ENCODE peak calls at places on chromosomes 5 and 9, in six cellular contexts. X is IMR-90, C is ovary, O is HCT116, N is H54, S is upper lobe of left lung. K is an unnamed sample.

GRCh38 chr9:89309608-89310485 is 1.1 kb upstream of the CKS2 start:
- DNase-seq in S (no peak), O (peak), C (no peak), N (no peak), X (no peak), K (peak)

GRCh38 chr9:95516221-95516735 is 493 bp downstream of the PTCH1 start:
- DNase-seq in X (no peak), N (no peak), C (peak), S (peak), O (no peak), K (peak)

GRCh38 chr5:142736247-142736632 is 33.9 kb upstream of the ARHGAP26 start:
- DNase-seq in X (no peak), C (no peak), O (no peak), S (no peak), N (no peak), K (no peak)

GRCh38 chr5:59069438-59070079 is 486.7 kb downstream of the RAB3C start:
- DNase-seq in N (peak), O (no peak), X (peak), C (no peak), S (no peak), K (no peak)

GRCh38 chr9:137892424-137893191 is 15.0 kb downstream of the CACNA1B start:
- DNase-seq in O (no peak), S (peak), N (no peak), X (no peak), C (no peak), K (no peak)

GRCh38 chr5:103021310-103021709 is 98.6 kb downstream of the GIN1 start:
- DNase-seq in C (no peak), S (no peak), X (peak), O (no peak), N (no peak), K (no peak)

GRCh38 chr5:99334936-99335335 is 406.1 kb upstream of the CHD1 start:
- DNase-seq in X (no peak), C (no peak), N (no peak), S (no peak), O (no peak), K (no peak)

GRCh38 chr5:33726422-33727165 is 165.2 kb downstream of the ADAMTS12 start:
- DNase-seq in O (no peak), C (no peak), N (no peak), S (no peak), X (peak), K (no peak)

GRCh38 chr5:132423443-132423898 is 54.0 kb downstream of the SLC22A5 start:
- DNase-seq in C (no peak), N (no peak), X (no peak), S (no peak), O (no peak), K (peak)

GRCh38 chr5:132009706-132010405 is 1.6 kb downstream of the ACSL6 start:
- DNase-seq in O (no peak), C (no peak), X (no peak), N (no peak), S (no peak), K (no peak)

GRCh38 chr9:125763373-125763772 is 16.2 kb downstream of the PBX3 start:
- DNase-seq in O (no peak), N (no peak), C (no peak), X (peak), S (no peak), K (peak)

GRCh38 chr5:65539827-65540226 is 23.1 kb downstream of the CENPK start:
- DNase-seq in C (no peak), N (no peak), X (no peak), S (no peak), O (no peak), K (peak)

GRCh38 chr5:151139015-151139414 is 18.6 kb downstream of the ANXA6 start:
- DNase-seq in X (no peak), O (no peak), N (no peak), C (no peak), S (no peak), K (no peak)

GRCh38 chr9:12640866-12641636 is 52.1 kb upstream of the TYRP1 start:
- DNase-seq in X (no peak), N (no peak), O (no peak), S (no peak), C (no peak), K (no peak)

GRCh38 chr5:133489632-133490031 is 122.7 kb downstream of the FSTL4 start:
- DNase-seq in N (no peak), X (no peak), O (peak), S (no peak), C (no peak), K (no peak)

GRCh38 chr9:5872496-5872895 is 18.2 kb upstream of the MLANA start:
- DNase-seq in O (no peak), X (no peak), C (no peak), S (no peak), N (no peak), K (no peak)

GRCh38 chr5:148970228-148970627 is 92.6 kb downstream of the SH3TC2 start:
- DNase-seq in X (no peak), N (no peak), O (no peak), C (no peak), S (no peak), K (no peak)

GRCh38 chr9:132578367-132578932 is 4.0 kb upstream of the BARHL1 start:
- DNase-seq in O (no peak), N (no peak), X (no peak), C (no peak), S (no peak), K (no peak)

GRCh38 chr5:1443145-1443543 is 2.1 kb downstream of the SLC6A3 start:
- DNase-seq in C (no peak), X (no peak), N (no peak), S (no peak), O (no peak), K (no peak)

GRCh38 chr5:116451905-116452450 is 122.6 kb downstream of the SEMA6A start:
- DNase-seq in O (no peak), X (no peak), N (no peak), C (no peak), S (no peak), K (no peak)

GRCh38 chr9:5459289-5459829 is 9.0 kb downstream of the CD274 start:
- DNase-seq in S (no peak), N (no peak), C (no peak), X (no peak), O (no peak), K (no peak)

GRCh38 chr9:120436937-120437592 is 142.9 kb downstream of the CDK5RAP2 start:
- DNase-seq in N (no peak), C (no peak), O (no peak), X (no peak), S (no peak), K (peak)

GRCh38 chr9:131836021-131836420 is 96.1 kb upstream of the RAPGEF1 start:
- DNase-seq in N (no peak), C (no peak), X (no peak), S (no peak), O (no peak), K (no peak)

GRCh38 chr5:13771011-13771571 is 173.4 kb downstream of the DNAH5 start:
- DNase-seq in N (no peak), S (no peak), X (peak), C (no peak), O (no peak), K (no peak)

GRCh38 chr5:133343196-133343595 is 269.1 kb downstream of the FSTL4 start:
- DNase-seq in C (no peak), O (no peak), N (no peak), S (no peak), X (no peak), K (no peak)

GRCh38 chr5:146620663-146621051 is 104.7 kb upstream of the GPR151 start:
- DNase-seq in S (no peak), C (no peak), O (no peak), N (no peak), X (no peak), K (no peak)

GRCh38 chr5:127934791-127935256 is 148.7 kb upstream of the SLC12A2 start:
- DNase-seq in S (no peak), N (peak), O (peak), C (no peak), X (peak), K (no peak)

GRCh38 chr9:15361737-15362136 is 54.7 kb upstream of the TTC39B start:
- DNase-seq in S (no peak), O (no peak), X (no peak), C (no peak), N (no peak), K (no peak)

GRCh38 chr9:108933641-108934322 is at the start of gene ELP1:
- DNase-seq in O (peak), X (peak), N (peak), C (peak), S (peak), K (peak)
- TF ChIP-seq POLR2A in O (peak), X (peak), N (peak), C (peak), S (no peak), K (peak)

GRCh38 chr5:80219381-80219780 is 36.5 kb downstream of the SERINC5 start:
- DNase-seq in X (no peak), S (no peak), O (no peak), N (no peak), C (no peak), K (no peak)

GRCh38 chr5:80216096-80216495 is 39.8 kb downstream of the SERINC5 start:
- DNase-seq in C (no peak), X (no peak), S (no peak), N (no peak), O (no peak), K (no peak)

GRCh38 chr5:80215523-80215922 is 40.3 kb downstream of the SERINC5 start:
- DNase-seq in S (no peak), O (no peak), C (no peak), X (no peak), N (no peak), K (no peak)

GRCh38 chr5:80217667-80218066 is 38.2 kb downstream of the SERINC5 start:
- DNase-seq in O (no peak), S (no peak), X (no peak), C (no peak), N (no peak), K (no peak)

DNA sequence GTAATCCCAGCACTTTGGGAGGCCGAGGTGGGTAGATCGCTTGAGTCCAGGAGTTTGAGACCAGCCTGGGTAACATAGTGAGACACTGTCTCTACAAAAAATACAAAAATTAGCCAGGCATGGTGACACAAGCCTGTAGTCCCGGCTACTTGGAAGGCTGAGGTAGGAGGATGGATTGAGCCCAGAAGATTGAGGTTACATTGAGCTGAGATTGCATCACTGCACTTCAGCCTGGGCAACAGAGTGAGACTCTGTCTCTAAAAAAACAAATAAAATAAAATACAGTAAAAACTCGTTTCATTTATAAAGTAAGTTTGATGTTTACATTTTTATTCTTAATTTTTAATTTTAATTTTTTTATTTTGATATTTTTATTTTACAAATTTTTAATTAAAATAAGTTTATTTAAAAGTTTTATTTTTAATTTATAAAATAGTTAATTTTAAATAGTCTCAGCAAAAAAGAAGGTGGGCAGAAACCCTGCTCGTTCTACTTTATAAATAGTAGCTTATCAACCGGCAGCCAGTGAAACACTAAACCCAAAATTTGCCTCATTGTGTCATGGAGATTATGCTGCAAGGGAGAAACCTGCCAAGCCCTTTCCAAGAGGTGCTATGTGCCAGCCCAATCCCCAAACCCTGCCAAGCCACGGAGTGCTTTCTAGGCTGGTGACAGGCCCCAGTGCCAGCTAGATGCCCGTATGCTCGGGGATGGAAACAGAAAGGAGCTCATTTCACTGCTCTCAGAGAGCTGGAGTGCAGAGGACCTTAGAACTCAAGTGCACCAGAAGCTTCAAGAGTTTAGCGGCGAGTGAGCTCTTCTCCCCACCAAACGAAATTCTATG is 38.9 kb downstream of the SERINC5 start:
- DNase-seq in S (no peak), O (no peak), N (no peak), C (no peak), X (no peak), K (peak)
- TF ChIP-seq POLR2A in S (no peak), O (no peak), N (no peak), C (no peak), X (no peak), K (peak)

GRCh38 chr5:42887094-42887493 is 75.4 kb upstream of the SELENOP start:
- DNase-seq in X (no peak), C (no peak), N (no peak), O (peak), S (no peak), K (no peak)
- TF ChIP-seq POLR2A in X (no peak), C (no peak), N (no peak), O (no peak), S (no peak), K (no peak)

DNA sequence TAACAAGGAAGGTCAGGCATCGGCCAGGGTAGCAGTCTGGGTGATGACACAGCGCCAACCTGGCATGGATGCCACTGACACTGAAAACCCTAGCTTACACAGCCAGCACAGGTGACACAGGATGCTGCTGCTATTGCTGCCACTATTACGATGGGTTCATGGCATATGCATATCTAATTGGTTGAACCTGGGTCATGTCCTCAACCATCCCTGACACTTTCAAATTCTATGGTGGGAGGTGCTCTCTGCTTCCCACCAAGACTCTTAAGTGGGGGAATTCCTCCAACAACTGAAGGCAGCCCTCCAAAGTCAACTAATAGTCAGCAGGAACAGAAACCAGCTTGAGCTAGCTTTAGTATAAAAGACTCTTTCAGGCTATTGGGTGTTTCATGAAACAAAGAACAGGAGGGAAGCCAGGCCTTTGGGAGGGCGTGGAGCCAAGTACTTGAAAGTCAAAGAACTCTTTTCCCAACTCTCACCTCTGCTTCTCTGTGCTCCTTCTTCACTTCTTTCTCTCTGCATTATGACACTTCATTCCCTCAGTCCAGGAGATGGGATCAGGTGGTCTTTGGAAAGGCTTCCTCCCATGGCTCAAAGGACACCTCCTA is 21.3 kb downstream of the PTTG1 start:
- DNase-seq in X (no peak), N (no peak), O (no peak), C (no peak), S (no peak), K (no peak)
- TF ChIP-seq POLR2A in X (no peak), N (no peak), O (no peak), C (no peak), S (no peak), K (no peak)

DNA sequence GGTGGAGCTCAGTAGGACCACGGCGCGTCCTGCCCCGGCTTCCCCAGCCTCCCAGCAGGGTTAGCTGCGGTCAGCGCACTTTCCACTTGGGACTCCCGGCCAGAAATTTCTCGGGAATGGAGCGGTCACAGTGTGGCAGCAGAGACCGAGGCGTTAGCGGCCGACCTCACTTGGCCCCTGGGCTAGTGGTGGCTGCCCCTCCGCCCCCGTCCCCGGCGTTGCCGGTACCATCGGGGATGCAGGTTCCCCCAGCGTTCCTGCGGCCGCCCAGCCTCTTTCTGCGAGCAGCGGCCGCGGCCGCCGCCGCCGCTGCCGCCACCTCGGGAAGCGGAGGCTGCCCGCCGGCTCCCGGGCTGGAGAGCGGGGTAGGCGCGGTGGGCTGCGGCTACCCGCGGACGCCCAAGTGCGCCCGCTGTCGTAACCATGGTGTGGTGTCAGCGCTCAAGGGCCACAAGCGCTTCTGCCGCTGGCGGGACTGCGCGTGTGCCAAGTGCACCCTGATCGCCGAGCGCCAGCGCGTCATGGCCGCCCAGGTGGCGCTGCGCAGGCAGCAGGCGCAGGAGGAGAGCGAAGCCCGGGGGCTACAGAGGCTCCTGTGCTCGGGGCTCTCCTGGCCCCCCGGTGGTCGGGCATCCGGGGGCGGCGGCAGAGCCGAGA is 454 bp downstream of the DMRTA1 start:
- DNase-seq in X (peak), N (peak), O (no peak), S (peak), C (peak), K (peak)
- TF ChIP-seq POLR2A in X (no peak), N (no peak), O (no peak), S (no peak), C (no peak), K (no peak)